ENCODE peak calls at places on chromosomes 2 and 18, in ten cellular contexts. Y is A549, V is AG09319, P is tibial nerve, X is progenitor cell of endocrine pancreas, W is dorsolateral prefrontal cortex, A is AG04450, G is HFFc6, R is astrocyte of the spinal cord, I is lower lobe of right lung. K is an unnamed sample.
A peak's percentile ranks its signal among the peaks of the same experiment; 100 is the strongest.

GRCh38 chr2:5693288-5694015 is 1.3 kb downstream of the SOX11 start:
- DNase-seq in Y (no peak), V (no peak), P (no peak), X (peak; percentile 23), W (no peak), A (no peak), G (no peak), R (peak; percentile 49), I (no peak), K (no peak)

GRCh38 chr18:54938506-54938905 is 20.8 kb downstream of the CCDC68 start:
- DNase-seq in Y (no peak), V (no peak), P (no peak), X (no peak), W (no peak), A (no peak), G (no peak), R (no peak), I (no peak), K (no peak)

GRCh38 chr2:28624798-28625701 is 126.6 kb upstream of the PPP1CB start:
- DNase-seq in Y (no peak), V (no peak), P (peak; percentile 59), X (no peak), W (no peak), A (no peak), G (peak; percentile 32), R (peak; percentile 62), I (peak; percentile 79), K (no peak)

GRCh38 chr18:51028201-51028805 is 1.7 kb upstream of the SMAD4 start:
- DNase-seq in Y (no peak), V (no peak), P (no peak), X (no peak), W (peak; percentile 87), A (no peak), G (peak; percentile 28), R (peak; percentile 72), I (no peak), K (no peak)

GRCh38 chr2:1707771-1708351 is 36.5 kb downstream of the PXDN start:
- DNase-seq in Y (no peak), V (peak; percentile 67), P (no peak), X (no peak), W (no peak), A (peak; percentile 60), G (peak; percentile 91), R (peak; percentile 91), I (no peak), K (peak; percentile 87)

GRCh38 chr2:20706217-20706616 is 39.3 kb downstream of the GDF7 start:
- DNase-seq in Y (no peak), V (no peak), P (no peak), X (no peak), W (no peak), A (no peak), G (no peak), R (no peak), I (no peak), K (no peak)

GRCh38 chr2:3612639-3613523 is 18.0 kb downstream of the COLEC11 start:
- DNase-seq in Y (no peak), V (no peak), P (no peak), X (no peak), W (no peak), A (no peak), G (no peak), R (no peak), I (no peak), K (no peak)

GRCh38 chr18:60112369-60112768 is 212.6 kb downstream of the PMAIP1 start:
- DNase-seq in Y (no peak), V (no peak), P (no peak), X (no peak), W (no peak), A (no peak), G (no peak), R (no peak), I (no peak), K (no peak)

GRCh38 chr2:127559454-127559853 is 24.0 kb downstream of the MYO7B start:
- DNase-seq in Y (no peak), V (no peak), P (no peak), X (no peak), W (no peak), A (no peak), G (no peak), R (no peak), I (no peak), K (no peak)

GRCh38 chr2:39119732-39120520 is 925 bp downstream of the SOS1 start:
- DNase-seq in Y (peak; percentile 62), V (no peak), P (no peak), X (peak; percentile 35), W (peak; percentile 52), A (no peak), G (peak; percentile 54), R (peak; percentile 53), I (peak; percentile 68), K (no peak)

GRCh38 chr18:71583291-71583690 is 960.9 kb downstream of the CBLN2 start:
- DNase-seq in Y (no peak), V (no peak), P (no peak), X (no peak), W (no peak), A (no peak), G (no peak), R (peak; percentile 5), I (no peak), K (no peak)

GRCh38 chr18:7630731-7631442 is 63.8 kb downstream of the PTPRM start:
- DNase-seq in Y (no peak), V (no peak), P (no peak), X (no peak), W (no peak), A (no peak), G (no peak), R (no peak), I (no peak), K (no peak)

GRCh38 chr2:16625759-16626158 is 39.9 kb downstream of the CYRIA start:
- DNase-seq in Y (no peak), V (no peak), P (no peak), X (no peak), W (no peak), A (no peak), G (no peak), R (no peak), I (no peak), K (no peak)

GRCh38 chr2:11320698-11321492 is 23.5 kb downstream of the ROCK2 start:
- DNase-seq in Y (no peak), V (no peak), P (no peak), X (no peak), W (no peak), A (no peak), G (no peak), R (no peak), I (no peak), K (no peak)

GRCh38 chr2:211351998-211352397 is 795.6 kb downstream of the CPS1 start:
- DNase-seq in Y (no peak), V (no peak), P (no peak), X (no peak), W (no peak), A (no peak), G (no peak), R (no peak), I (no peak), K (no peak)

GRCh38 chr2:212344131-212344530 is 194.5 kb downstream of the ERBB4 start:
- DNase-seq in Y (no peak), V (no peak), P (no peak), X (no peak), W (no peak), A (no peak), G (no peak), R (no peak), I (no peak), K (no peak)

GRCh38 chr2:155513248-155513647 is 814.8 kb downstream of the KCNJ3 start:
- DNase-seq in Y (no peak), V (no peak), P (no peak), X (no peak), W (no peak), A (no peak), G (no peak), R (no peak), I (no peak), K (no peak)

GRCh38 chr2:8628870-8629209 is 53.0 kb upstream of the ID2 start:
- DNase-seq in Y (no peak), V (no peak), P (no peak), X (no peak), W (no peak), A (no peak), G (no peak), R (no peak), I (peak; percentile 13), K (no peak)

GRCh38 chr2:142734770-142735169 is 142.7 kb upstream of the KYNU start:
- DNase-seq in Y (no peak), V (no peak), P (no peak), X (no peak), W (no peak), A (no peak), G (no peak), R (no peak), I (no peak), K (no peak)

GRCh38 chr2:142734231-142734630 is 143.2 kb upstream of the KYNU start:
- DNase-seq in Y (no peak), V (no peak), P (no peak), X (no peak), W (no peak), A (no peak), G (no peak), R (no peak), I (no peak), K (no peak)
- TF ChIP-seq CTCF in Y (no peak), V (no peak), P (no peak), X (peak; percentile 19), W (peak; percentile 10), A (peak; percentile 26), G (peak; percentile 47), R (no peak), I (no peak), K (no peak)

DNA sequence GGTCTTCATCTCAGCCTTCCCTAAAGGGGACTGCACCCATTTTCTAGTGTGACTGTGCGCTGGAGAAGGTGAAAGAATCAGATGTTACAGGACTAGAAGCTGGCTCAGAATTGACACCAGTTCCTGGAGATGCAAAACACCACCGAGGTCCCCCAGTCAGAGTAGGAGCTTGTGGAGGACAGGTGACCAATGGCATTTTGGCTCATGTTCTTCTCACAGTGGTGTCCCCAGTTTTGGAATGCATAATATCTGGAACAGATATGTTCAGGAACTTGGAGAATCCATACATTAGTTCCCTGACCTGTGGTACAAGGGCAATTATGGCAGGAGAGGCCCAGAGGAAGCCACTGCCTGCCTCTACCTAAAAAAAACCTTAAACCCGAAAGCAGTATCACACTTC is 66.3 kb downstream of the PSMG2 start:
- DNase-seq in Y (no peak), V (no peak), P (no peak), X (no peak), W (no peak), A (no peak), G (no peak), R (no peak), I (no peak), K (no peak)
- TF ChIP-seq CTCF in Y (no peak), V (no peak), P (no peak), X (no peak), W (no peak), A (no peak), G (no peak), R (no peak), I (no peak), K (no peak)

GRCh38 chr2:30707304-30707903 is 99.8 kb downstream of the CAPN13 start:
- DNase-seq in Y (no peak), V (no peak), P (no peak), X (no peak), W (no peak), A (no peak), G (no peak), R (no peak), I (no peak), K (no peak)
- TF ChIP-seq CTCF in Y (no peak), V (no peak), P (no peak), X (no peak), W (no peak), A (no peak), G (peak; percentile 43), R (no peak), I (no peak), K (no peak)

GRCh38 chr2:218260742-218261423 is at the start of gene GPBAR1:
- DNase-seq in Y (no peak), V (no peak), P (peak; percentile 21), X (no peak), W (no peak), A (no peak), G (no peak), R (no peak), I (peak; percentile 62), K (no peak)
- TF ChIP-seq CTCF in Y (no peak), V (no peak), P (no peak), X (no peak), W (no peak), A (no peak), G (no peak), R (no peak), I (peak; percentile 10), K (no peak)

K was measured in BJ.